ENCODE peak calls at places on chromosome 14, in nine cellular contexts. One of them, this sample, is unnamed.

GRCh38 chr14:65941091-65941490 is 528.6 kb downstream of the FUT8 start:
- DNase-seq in CMK: no peak
- DNase-seq in endothelial cell: no peak
- DNase-seq in substantia nigra: no peak
- DNase-seq in effector memory CD8-positive, alpha-beta T cell: no peak
- DNase-seq in fibroblast of the aortic adventitia: no peak
- DNase-seq in adipocyte: no peak
- DNase-seq in ACHN: no peak
- DNase-seq in T-helper 2 cell: no peak
- DNase-seq in this sample: no peak

GRCh38 chr14:85358136-85358785 is 171.7 kb upstream of the FLRT2 start:
- DNase-seq in effector memory CD8-positive, alpha-beta T cell: no peak
- DNase-seq in T-helper 2 cell: no peak
- DNase-seq in substantia nigra: no peak
- DNase-seq in adipocyte: no peak
- DNase-seq in CMK: no peak
- DNase-seq in ACHN: no peak
- DNase-seq in fibroblast of the aortic adventitia: no peak
- DNase-seq in endothelial cell: no peak
- DNase-seq in this sample: no peak

GRCh38 chr14:28742171-28742846 is 24.3 kb upstream of the FOXG1 start:
- DNase-seq in endothelial cell: no peak
- DNase-seq in T-helper 2 cell: no peak
- DNase-seq in substantia nigra: no peak
- DNase-seq in ACHN: no peak
- DNase-seq in fibroblast of the aortic adventitia: no peak
- DNase-seq in adipocyte: no peak
- DNase-seq in CMK: no peak
- DNase-seq in effector memory CD8-positive, alpha-beta T cell: no peak
- DNase-seq in this sample: no peak

GRCh38 chr14:23153891-23154796 is 29.3 kb downstream of the SLC7A8 start:
- DNase-seq in CMK: peak; percentile 70
- DNase-seq in substantia nigra: peak; percentile 50
- DNase-seq in effector memory CD8-positive, alpha-beta T cell: no peak
- DNase-seq in fibroblast of the aortic adventitia: peak; percentile 97
- DNase-seq in T-helper 2 cell: no peak
- DNase-seq in endothelial cell: no peak
- DNase-seq in adipocyte: peak; percentile 93
- DNase-seq in ACHN: no peak
- DNase-seq in this sample: peak; percentile 56

GRCh38 chr14:53450871-53451270 is 297.7 kb upstream of the DDHD1 start:
- DNase-seq in endothelial cell: no peak
- DNase-seq in ACHN: no peak
- DNase-seq in fibroblast of the aortic adventitia: peak; percentile 55
- DNase-seq in adipocyte: no peak
- DNase-seq in CMK: no peak
- DNase-seq in effector memory CD8-positive, alpha-beta T cell: no peak
- DNase-seq in substantia nigra: no peak
- DNase-seq in T-helper 2 cell: no peak
- DNase-seq in this sample: no peak

GRCh38 chr14:73717998-73718741 is 4.0 kb upstream of the PNMA1 start:
- DNase-seq in fibroblast of the aortic adventitia: no peak
- DNase-seq in CMK: no peak
- DNase-seq in effector memory CD8-positive, alpha-beta T cell: no peak
- DNase-seq in endothelial cell: no peak
- DNase-seq in adipocyte: no peak
- DNase-seq in substantia nigra: no peak
- DNase-seq in ACHN: no peak
- DNase-seq in T-helper 2 cell: no peak
- DNase-seq in this sample: no peak

GRCh38 chr14:52798826-52799225 is 7.4 kb upstream of the GNPNAT1 start:
- DNase-seq in adipocyte: no peak
- DNase-seq in effector memory CD8-positive, alpha-beta T cell: no peak
- DNase-seq in substantia nigra: no peak
- DNase-seq in ACHN: no peak
- DNase-seq in endothelial cell: no peak
- DNase-seq in CMK: no peak
- DNase-seq in T-helper 2 cell: no peak
- DNase-seq in fibroblast of the aortic adventitia: no peak
- DNase-seq in this sample: no peak

GRCh38 chr14:101897326-101897725 is 67.0 kb upstream of the DYNC1H1 start:
- DNase-seq in CMK: no peak
- DNase-seq in T-helper 2 cell: no peak
- DNase-seq in endothelial cell: no peak
- DNase-seq in adipocyte: no peak
- DNase-seq in fibroblast of the aortic adventitia: no peak
- DNase-seq in effector memory CD8-positive, alpha-beta T cell: no peak
- DNase-seq in substantia nigra: no peak
- DNase-seq in ACHN: no peak
- DNase-seq in this sample: no peak

GRCh38 chr14:61388173-61388975 is 67.0 kb downstream of the PRKCH start:
- DNase-seq in fibroblast of the aortic adventitia: peak; percentile 50
- DNase-seq in effector memory CD8-positive, alpha-beta T cell: peak; percentile 30
- DNase-seq in substantia nigra: no peak
- DNase-seq in CMK: no peak
- DNase-seq in ACHN: no peak
- DNase-seq in T-helper 2 cell: no peak
- DNase-seq in endothelial cell: no peak
- DNase-seq in adipocyte: peak; percentile 1
- DNase-seq in this sample: no peak

GRCh38 chr14:54356172-54356571 is 40.6 kb upstream of the CDKN3 start:
- DNase-seq in fibroblast of the aortic adventitia: no peak
- DNase-seq in effector memory CD8-positive, alpha-beta T cell: no peak
- DNase-seq in substantia nigra: no peak
- DNase-seq in CMK: no peak
- DNase-seq in adipocyte: no peak
- DNase-seq in T-helper 2 cell: no peak
- DNase-seq in endothelial cell: no peak
- DNase-seq in ACHN: no peak
- DNase-seq in this sample: no peak

GRCh38 chr14:101228949-101229541 is 325.5 kb upstream of the RTL1 start:
- DNase-seq in adipocyte: no peak
- DNase-seq in ACHN: no peak
- DNase-seq in fibroblast of the aortic adventitia: no peak
- DNase-seq in CMK: no peak
- DNase-seq in substantia nigra: no peak
- DNase-seq in endothelial cell: no peak
- DNase-seq in effector memory CD8-positive, alpha-beta T cell: no peak
- DNase-seq in T-helper 2 cell: no peak
- DNase-seq in this sample: no peak

GRCh38 chr14:81220488-81220766 is 332 bp downstream of the GTF2A1 start:
- DNase-seq in substantia nigra: no peak
- DNase-seq in effector memory CD8-positive, alpha-beta T cell: no peak
- DNase-seq in T-helper 2 cell: no peak
- DNase-seq in endothelial cell: no peak
- DNase-seq in fibroblast of the aortic adventitia: no peak
- DNase-seq in CMK: no peak
- DNase-seq in ACHN: no peak
- DNase-seq in adipocyte: no peak
- DNase-seq in this sample: no peak

GRCh38 chr14:23570806-23571483 is 3.4 kb upstream of the AP1G2 start:
- DNase-seq in endothelial cell: no peak
- DNase-seq in effector memory CD8-positive, alpha-beta T cell: no peak
- DNase-seq in substantia nigra: no peak
- DNase-seq in ACHN: no peak
- DNase-seq in fibroblast of the aortic adventitia: no peak
- DNase-seq in adipocyte: no peak
- DNase-seq in T-helper 2 cell: no peak
- DNase-seq in CMK: no peak
- DNase-seq in this sample: no peak

GRCh38 chr14:94569381-94570001 is 8.2 kb downstream of the SERPINA4 start:
- DNase-seq in ACHN: no peak
- DNase-seq in T-helper 2 cell: no peak
- DNase-seq in CMK: no peak
- DNase-seq in fibroblast of the aortic adventitia: no peak
- DNase-seq in adipocyte: no peak
- DNase-seq in substantia nigra: no peak
- DNase-seq in effector memory CD8-positive, alpha-beta T cell: no peak
- DNase-seq in endothelial cell: no peak
- DNase-seq in this sample: no peak

GRCh38 chr14:65336191-65336591 is 76.3 kb upstream of the FUT8 start:
- DNase-seq in effector memory CD8-positive, alpha-beta T cell: no peak
- DNase-seq in adipocyte: peak; percentile 78
- DNase-seq in ACHN: no peak
- DNase-seq in substantia nigra: no peak
- DNase-seq in T-helper 2 cell: no peak
- DNase-seq in endothelial cell: no peak
- DNase-seq in CMK: no peak
- DNase-seq in fibroblast of the aortic adventitia: peak; percentile 69
- DNase-seq in this sample: no peak

GRCh38 chr14:23437142-23438129 is 2.0 kb upstream of the MYH7 start:
- DNase-seq in adipocyte: no peak
- DNase-seq in fibroblast of the aortic adventitia: no peak
- DNase-seq in ACHN: no peak
- DNase-seq in effector memory CD8-positive, alpha-beta T cell: no peak
- DNase-seq in endothelial cell: no peak
- DNase-seq in T-helper 2 cell: no peak
- DNase-seq in CMK: no peak
- DNase-seq in substantia nigra: no peak
- DNase-seq in this sample: no peak

GRCh38 chr14:50928002-50928635 is 16.2 kb downstream of the PYGL start:
- DNase-seq in ACHN: no peak
- DNase-seq in adipocyte: peak; percentile 83
- DNase-seq in substantia nigra: no peak
- DNase-seq in effector memory CD8-positive, alpha-beta T cell: no peak
- DNase-seq in endothelial cell: no peak
- DNase-seq in T-helper 2 cell: no peak
- DNase-seq in CMK: no peak
- DNase-seq in fibroblast of the aortic adventitia: peak; percentile 93
- DNase-seq in this sample: no peak

GRCh38 chr14:27587103-27587502 is 989.3 kb upstream of the NOVA1 start:
- DNase-seq in CMK: no peak
- DNase-seq in T-helper 2 cell: no peak
- DNase-seq in fibroblast of the aortic adventitia: no peak
- DNase-seq in adipocyte: no peak
- DNase-seq in substantia nigra: no peak
- DNase-seq in effector memory CD8-positive, alpha-beta T cell: no peak
- DNase-seq in endothelial cell: no peak
- DNase-seq in ACHN: no peak
- DNase-seq in this sample: no peak

GRCh38 chr14:61911534-61911933 is 149.3 kb downstream of the SNAPC1 start:
- DNase-seq in adipocyte: no peak
- DNase-seq in T-helper 2 cell: no peak
- DNase-seq in substantia nigra: no peak
- DNase-seq in endothelial cell: no peak
- DNase-seq in CMK: no peak
- DNase-seq in fibroblast of the aortic adventitia: no peak
- DNase-seq in effector memory CD8-positive, alpha-beta T cell: no peak
- DNase-seq in ACHN: no peak
- DNase-seq in this sample: no peak

GRCh38 chr14:95337052-95337595 is 17.4 kb upstream of the CLMN start:
- DNase-seq in fibroblast of the aortic adventitia: no peak
- DNase-seq in adipocyte: no peak
- DNase-seq in substantia nigra: no peak
- DNase-seq in effector memory CD8-positive, alpha-beta T cell: no peak
- DNase-seq in CMK: no peak
- DNase-seq in endothelial cell: no peak
- DNase-seq in T-helper 2 cell: no peak
- DNase-seq in ACHN: no peak
- DNase-seq in this sample: no peak

GRCh38 chr14:96197163-96197852 is 7.3 kb upstream of the BDKRB2 start:
- DNase-seq in T-helper 2 cell: no peak
- DNase-seq in adipocyte: no peak
- DNase-seq in effector memory CD8-positive, alpha-beta T cell: no peak
- DNase-seq in endothelial cell: no peak
- DNase-seq in substantia nigra: no peak
- DNase-seq in fibroblast of the aortic adventitia: no peak
- DNase-seq in CMK: no peak
- DNase-seq in ACHN: no peak
- DNase-seq in this sample: no peak

GRCh38 chr14:24307575-24308341 is at the start of gene CIDEB:
- DNase-seq in effector memory CD8-positive, alpha-beta T cell: peak; percentile 53
- DNase-seq in ACHN: peak; percentile 76
- DNase-seq in endothelial cell: peak; percentile 78
- DNase-seq in fibroblast of the aortic adventitia: peak; percentile 62
- DNase-seq in CMK: no peak
- DNase-seq in adipocyte: peak; percentile 84
- DNase-seq in T-helper 2 cell: peak; percentile 37
- DNase-seq in substantia nigra: peak; percentile 56
- DNase-seq in this sample: peak; percentile 78

GRCh38 chr14:91372680-91373495 is 44.7 kb downstream of the CCDC88C start:
- DNase-seq in ACHN: no peak
- DNase-seq in endothelial cell: no peak
- DNase-seq in CMK: no peak
- DNase-seq in effector memory CD8-positive, alpha-beta T cell: peak; percentile 51
- DNase-seq in fibroblast of the aortic adventitia: no peak
- DNase-seq in T-helper 2 cell: peak; percentile 33
- DNase-seq in adipocyte: no peak
- DNase-seq in substantia nigra: no peak
- DNase-seq in this sample: no peak

GRCh38 chr14:69580009-69580577 is 5.4 kb upstream of the CCDC177 start:
- DNase-seq in CMK: peak; percentile 2
- DNase-seq in substantia nigra: no peak
- DNase-seq in adipocyte: peak; percentile 30
- DNase-seq in fibroblast of the aortic adventitia: peak; percentile 99
- DNase-seq in T-helper 2 cell: no peak
- DNase-seq in ACHN: peak; percentile 24
- DNase-seq in effector memory CD8-positive, alpha-beta T cell: no peak
- DNase-seq in endothelial cell: peak; percentile 63
- DNase-seq in this sample: peak; percentile 65

This sample was measured in HEK293T.